ENCODE peak calls at places on chromosomes 4 and X, in ten cellular contexts. P is skeletal muscle cell; G is left ventricle myocardium inferior; Y is HCT116; Q is GF-D8; F is AG20443; Z is stimulated activated CD4-positive, alpha-beta T cell treated with anti-CD3 and anti-CD28 coated beads, Interleukin-12 subunit alpha, Interleukin-12 subunit beta, amount 100 ng/mL, for 48 hours; E is amniotic epithelial cell; W is AG08396; K is keratinocyte. H is an unnamed sample.

GRCh38 chr4:147877308-147877771 is 145.5 kb downstream of the ARHGAP10 start:
- DNase-seq in Q (no peak), E (no peak), W (no peak), K (no peak), Z (no peak), G (no peak), Y (no peak), F (no peak), P (no peak), H (no peak)

GRCh38 chrX:69285881-69286545 is 120.8 kb upstream of the PJA1 start:
- DNase-seq in Q (no peak), W (peak), F (peak), K (no peak), P (no peak), G (peak), E (peak), Y (peak), Z (peak), H (no peak)

GRCh38 chr4:153215976-153216375 is 11.7 kb downstream of the TRIM2 start:
- DNase-seq in P (peak), Y (no peak), K (no peak), Z (no peak), G (no peak), Q (no peak), F (no peak), W (no peak), E (no peak), H (no peak)

GRCh38 chr4:106034205-106034604 is 138.9 kb downstream of the NPNT start:
- DNase-seq in Y (no peak), W (no peak), Z (no peak), P (no peak), F (no peak), G (no peak), E (peak), Q (no peak), K (no peak), H (no peak)

GRCh38 chr4:106494066-106494465 is 125.5 kb upstream of the GIMD1 start:
- DNase-seq in G (no peak), Z (no peak), F (peak), K (no peak), E (peak), W (no peak), P (peak), Y (no peak), Q (no peak), H (no peak)

GRCh38 chrX:100829730-100830129 is 9.5 kb downstream of the CSTF2 start:
- DNase-seq in P (peak), K (peak), W (no peak), Q (peak), E (peak), F (no peak), Z (no peak), G (no peak), Y (no peak), H (peak)

GRCh38 chr4:143382539-143382938 is 45.9 kb downstream of the GAB1 start:
- DNase-seq in Y (no peak), E (peak), P (no peak), W (no peak), K (no peak), Z (no peak), F (no peak), Q (no peak), G (no peak), H (no peak)

GRCh38 chr4:2434420-2434819 is 15.7 kb downstream of the CFAP99 start:
- DNase-seq in W (no peak), Y (no peak), Z (no peak), P (no peak), E (no peak), K (no peak), F (no peak), Q (no peak), G (no peak), H (no peak)

GRCh38 chr4:161577604-161578301 is 586.0 kb downstream of the FSTL5 start:
- DNase-seq in W (no peak), G (no peak), P (peak), E (peak), F (no peak), Z (no peak), Y (no peak), K (peak), Q (no peak), H (peak)

GRCh38 chrX:41561045-41561444 is 113.9 kb downstream of the NYX start:
- DNase-seq in W (peak), E (peak), K (no peak), F (peak), G (no peak), P (peak), Z (peak), Q (peak), Y (no peak), H (peak)

GRCh38 chrX:17984415-17984814 is 123.3 kb upstream of the RAI2 start:
- DNase-seq in W (no peak), K (no peak), E (no peak), P (no peak), G (no peak), Q (no peak), Z (no peak), Y (no peak), F (no peak), H (no peak)

GRCh38 chr4:137069473-137069872 is 462.8 kb downstream of the PCDH18 start:
- DNase-seq in P (no peak), F (no peak), Q (no peak), K (no peak), W (no peak), Y (no peak), G (no peak), Z (no peak), E (no peak), H (no peak)

GRCh38 chr4:156420557-156420956 is 466.9 kb upstream of the CTSO start:
- DNase-seq in Q (no peak), K (no peak), P (peak), Y (no peak), E (peak), Z (no peak), G (no peak), W (no peak), F (peak), H (no peak)

GRCh38 chr4:7366180-7366957 is 68.4 kb downstream of the PSAPL1 start:
- DNase-seq in P (no peak), Q (no peak), W (no peak), K (no peak), G (no peak), Y (no peak), Z (no peak), E (no peak), F (no peak), H (no peak)

GRCh38 chrX:10390187-10390586 is 230.2 kb downstream of the MID1 start:
- DNase-seq in W (no peak), P (no peak), Z (no peak), Y (no peak), Q (no peak), F (no peak), G (no peak), K (no peak), E (no peak), H (no peak)

GRCh38 chrX:67612231-67612630 is 68.4 kb downstream of the AR start:
- DNase-seq in G (no peak), E (no peak), W (no peak), Y (no peak), F (no peak), P (peak), K (no peak), Q (no peak), Z (no peak), H (no peak)

GRCh38 chrX:19956923-19957322 is 33.9 kb downstream of the BCLAF3 start:
- DNase-seq in F (peak), K (no peak), E (no peak), Y (no peak), W (peak), Q (no peak), Z (no peak), G (peak), P (no peak), H (no peak)

GRCh38 chrX:79270401-79270800 is 96.7 kb downstream of the ITM2A start:
- DNase-seq in F (no peak), Z (peak), P (no peak), E (no peak), Y (no peak), K (no peak), W (no peak), G (peak), Q (peak), H (no peak)

GRCh38 chrX:43805579-43805978 is 76.7 kb downstream of the MAOB start:
- DNase-seq in F (no peak), E (no peak), K (no peak), W (no peak), Y (no peak), Q (no peak), Z (no peak), P (no peak), G (no peak), H (no peak)

GRCh38 chr4:151541438-151542071 is 132.6 kb downstream of the FHIP1A start:
- DNase-seq in K (peak), G (no peak), P (peak), E (peak), Z (no peak), Q (no peak), Y (peak), F (peak), W (peak), H (no peak)

GRCh38 chrX:77087529-77088169 is 359.5 kb upstream of the FGF16 start:
- DNase-seq in E (no peak), F (peak), Y (no peak), K (no peak), P (peak), Q (no peak), Z (no peak), G (no peak), W (peak), H (no peak)

H was measured in trophoblast cell.